ENCODE peak calls at places on chromosomes 13 and 19, in five cellular contexts. V is PC-3, X is PC-9, E is hepatocyte, Y is GM23248. N is an unnamed sample.

GRCh38 chr13:108227651-108228272 is 9.6 kb downstream of the ABHD13 start:
- DNase-seq in V (peak; percentile 67), X (no peak), E (peak; percentile 35), Y (peak; percentile 44), N (peak; percentile 5)

GRCh38 chr19:15332311-15332996 is at the start of gene BRD4:
- DNase-seq in V (peak; percentile 62), X (peak; percentile 63), E (peak; percentile 90), Y (peak; percentile 84), N (peak; percentile 35)

GRCh38 chr19:37692956-37693660 is 26.5 kb downstream of the ZNF607 start:
- DNase-seq in V (no peak), X (no peak), E (no peak), Y (peak; percentile 6), N (no peak)

GRCh38 chr19:4258181-4258580 is 11.3 kb downstream of the YJU2 start:
- DNase-seq in V (no peak), X (no peak), E (no peak), Y (no peak), N (no peak)

GRCh38 chr13:90416519-90416918 is 931.0 kb upstream of the MIR17HG start:
- DNase-seq in V (peak; percentile 6), X (no peak), E (no peak), Y (peak; percentile 74), N (peak; percentile 24)

GRCh38 chr13:91247768-91248167 is 99.7 kb upstream of the MIR17HG start:
- DNase-seq in V (peak; percentile 23), X (no peak), E (no peak), Y (peak; percentile 1), N (no peak)

GRCh38 chr13:110312669-110313031 is 5.6 kb downstream of the COL4A2 start:
- DNase-seq in V (peak; percentile 73), X (peak; percentile 23), E (peak; percentile 85), Y (peak; percentile 93), N (peak; percentile 41)

GRCh38 chr19:38898788-38899446 is 501 bp downstream of the SIRT2 start:
- DNase-seq in V (peak; percentile 14), X (no peak), E (no peak), Y (peak; percentile 57), N (peak; percentile 31)

GRCh38 chr19:17049711-17050280 is 23.2 kb upstream of the CPAMD8 start:
- DNase-seq in V (peak; percentile 71), X (peak; percentile 51), E (no peak), Y (peak; percentile 79), N (peak; percentile 11)

GRCh38 chr19:33064778-33065550 is at the start of gene RHPN2:
- DNase-seq in V (peak; percentile 66), X (peak; percentile 77), E (peak; percentile 93), Y (peak; percentile 81), N (peak; percentile 63)

GRCh38 chr19:5933391-5933998 is 19.4 kb downstream of the CAPS start:
- DNase-seq in V (no peak), X (no peak), E (no peak), Y (no peak), N (no peak)

GRCh38 chr19:38617764-38618589 is at the start of gene MAP4K1:
- DNase-seq in V (no peak), X (no peak), E (no peak), Y (no peak), N (no peak)

GRCh38 chr19:31352782-31353651 is 3.8 kb upstream of the TSHZ3 start:
- DNase-seq in V (no peak), X (no peak), E (no peak), Y (no peak), N (no peak)

GRCh38 chr19:29598496-29598895 is 7.6 kb upstream of the POP4 start:
- DNase-seq in V (no peak), X (no peak), E (no peak), Y (no peak), N (no peak)

GRCh38 chr19:48206402-48207093 is 36.1 kb downstream of the ZSWIM9 start:
- DNase-seq in V (no peak), X (no peak), E (no peak), Y (no peak), N (no peak)

GRCh38 chr13:74794147-74794546 is 659.9 kb upstream of the KLF12 start:
- DNase-seq in V (no peak), X (no peak), E (no peak), Y (no peak), N (no peak)

GRCh38 chr19:23817519-23817918 is 58.8 kb upstream of the ZNF681 start:
- DNase-seq in V (peak; percentile 34), X (no peak), E (peak; percentile 47), Y (peak; percentile 12), N (peak; percentile 14)

GRCh38 chr19:16034180-16034579 is 42.1 kb upstream of the TPM4 start:
- DNase-seq in V (no peak), X (no peak), E (no peak), Y (no peak), N (no peak)

GRCh38 chr19:23437901-23438300 is 42.6 kb upstream of the ZNF91 start:
- DNase-seq in V (no peak), X (no peak), E (no peak), Y (no peak), N (no peak)

GRCh38 chr19:28874742-28875141 is 338.2 kb downstream of the UQCRFS1 start:
- DNase-seq in V (no peak), X (no peak), E (no peak), Y (no peak), N (no peak)

GRCh38 chr19:17079710-17080440 is 4.3 kb downstream of the MYO9B start:
- DNase-seq in V (peak; percentile 96), X (peak; percentile 73), E (peak; percentile 80), Y (peak; percentile 100), N (peak; percentile 99)

GRCh38 chr13:66859934-66860867 is 369.9 kb downstream of the PCDH9 start:
- DNase-seq in V (no peak), X (no peak), E (peak; percentile 3), Y (no peak), N (no peak)

GRCh38 chr19:50780753-50781480 is 9.3 kb upstream of the ACP4 start:
- DNase-seq in V (no peak), X (no peak), E (no peak), Y (no peak), N (no peak)

GRCh38 chr13:34243396-34243795 is 425.4 kb downstream of the RFC3 start:
- DNase-seq in V (no peak), X (no peak), E (no peak), Y (no peak), N (no peak)

GRCh38 chr13:27920677-27921420 is 1.0 kb downstream of the PDX1 start:
- DNase-seq in V (peak; percentile 26), X (no peak), E (no peak), Y (peak; percentile 46), N (peak; percentile 39)

GRCh38 chr19:4057913-4058695 is 8.6 kb downstream of the ZBTB7A start:
- DNase-seq in V (peak; percentile 77), X (peak; percentile 85), E (peak; percentile 93), Y (peak; percentile 97), N (peak; percentile 87)

GRCh38 chr13:74132768-74133656 is 1.2 kb downstream of the KLF12 start:
- DNase-seq in V (no peak), X (no peak), E (peak; percentile 45), Y (peak; percentile 64), N (peak; percentile 23)

DNA sequence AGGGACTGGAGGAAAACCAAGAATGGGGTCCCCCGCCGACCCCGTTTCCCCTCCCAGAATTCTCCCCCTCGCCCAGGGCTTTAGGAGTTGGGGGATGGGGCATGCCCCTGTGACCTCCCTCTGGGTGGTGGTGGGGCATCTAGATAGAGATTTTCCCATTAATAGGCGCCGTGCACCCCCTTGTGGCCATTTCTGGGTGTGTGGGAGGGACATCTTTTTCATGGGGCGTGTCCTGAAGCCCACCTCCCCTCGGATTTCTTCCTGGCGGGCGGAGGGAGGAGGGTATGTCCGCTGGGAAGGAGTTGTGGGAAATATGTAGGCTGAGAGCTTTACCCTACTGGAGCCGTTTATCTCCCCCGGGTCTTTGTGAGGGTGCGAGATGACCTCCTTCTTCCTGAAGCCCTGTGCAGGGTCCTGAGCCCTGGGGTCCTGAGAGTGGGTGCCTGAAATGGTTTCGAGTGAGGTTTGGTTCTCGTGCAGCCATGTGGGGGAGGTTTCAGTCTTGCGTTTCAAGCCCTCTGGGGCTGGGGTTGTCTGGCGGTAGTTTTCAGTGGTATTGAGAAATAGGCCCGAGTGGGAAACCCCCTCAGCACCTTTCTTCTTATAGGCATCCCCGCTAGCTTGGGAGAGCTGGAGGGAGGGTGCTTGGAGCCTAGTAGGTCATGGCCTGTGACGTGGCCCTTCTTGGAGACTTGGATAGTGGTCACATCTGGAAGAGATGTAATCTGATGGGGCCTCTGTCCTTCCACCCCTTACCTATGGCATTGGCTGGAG is 1.0 kb downstream of the PRMT1 start:
- DNase-seq in V (peak; percentile 75), X (peak; percentile 75), E (peak; percentile 88), Y (peak; percentile 74), N (peak; percentile 77)
- H4K20me1 ChIP-seq in V (peaks cover 34% of the 10 kb centered on the region), X (peaks cover 54% of the 10 kb centered on the region), E (peaks cover 32% of the 10 kb centered on the region), Y (no peaks in the 10 kb centered on the region), N (no peaks in the 10 kb centered on the region)

GRCh38 chr19:18743281-18743825 is 47.8 kb downstream of the COMP start:
- DNase-seq in V (no peak), X (no peak), E (peak; percentile 85), Y (no peak), N (no peak)
- H4K20me1 ChIP-seq in V (no peaks in the 10 kb centered on the region), X (no peaks in the 10 kb centered on the region), E (no peaks in the 10 kb centered on the region), Y (no peaks in the 10 kb centered on the region), N (peaks cover 3% of the 10 kb centered on the region)

GRCh38 chr19:41902594-41902993 is 19.6 kb downstream of the ARHGEF1 start:
- DNase-seq in V (no peak), X (no peak), E (no peak), Y (no peak), N (no peak)
- H4K20me1 ChIP-seq in V (no peaks in the 10 kb centered on the region), X (peaks cover 46% of the 10 kb centered on the region), E (no peaks in the 10 kb centered on the region), Y (no peaks in the 10 kb centered on the region), N (peaks cover 6% of the 10 kb centered on the region)

DNA sequence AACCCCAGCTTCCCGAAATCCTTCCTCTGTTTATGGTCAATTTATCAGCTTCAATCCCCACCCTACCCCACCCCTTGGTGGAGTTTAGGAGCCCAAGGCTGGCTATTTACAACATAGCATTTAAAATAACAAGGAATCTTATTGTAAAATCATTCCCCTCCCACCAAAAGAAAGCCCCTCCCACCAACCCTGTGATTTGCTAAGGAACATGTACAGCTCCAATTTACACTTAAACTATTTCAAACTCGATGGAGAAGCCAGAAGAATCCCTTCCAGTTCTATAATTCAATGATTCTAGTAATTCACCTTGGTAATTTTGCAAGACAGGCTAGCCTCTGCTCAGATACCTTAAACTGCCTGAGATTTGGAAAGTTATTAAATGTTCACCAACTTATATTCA is 3.0 kb downstream of the LATS2 start:
- DNase-seq in V (peak; percentile 58), X (no peak), E (no peak), Y (peak; percentile 47), N (peak; percentile 13)
- H4K20me1 ChIP-seq in V (peaks cover 42% of the 10 kb centered on the region), X (peaks cover 17% of the 10 kb centered on the region), E (peaks cover 62% of the 10 kb centered on the region), Y (peaks cover 36% of the 10 kb centered on the region), N (no peaks in the 10 kb centered on the region)

GRCh38 chr13:26557393-26558073 is at the start of gene WASF3:
- DNase-seq in V (peak; percentile 88), X (peak; percentile 67), E (peak; percentile 97), Y (peak; percentile 97), N (peak; percentile 92)

GRCh38 chr13:26557051-26557392 is 461 bp upstream of the WASF3 start:
- DNase-seq in V (no peak), X (no peak), E (no peak), Y (no peak), N (no peak)

GRCh38 chr13:26558074-26558805 is 757 bp downstream of the WASF3 start:
- DNase-seq in V (no peak), X (no peak), E (no peak), Y (peak; percentile 57), N (peak; percentile 17)

GRCh38 chr13:26560456-26560855 is 3.0 kb downstream of the WASF3 start:
- DNase-seq in V (no peak), X (no peak), E (no peak), Y (no peak), N (no peak)

GRCh38 chr13:26558912-26559485 is 1.5 kb downstream of the WASF3 start:
- DNase-seq in V (no peak), X (no peak), E (peak; percentile 12), Y (peak; percentile 16), N (no peak)
- H4K20me1 ChIP-seq in V (no peaks in the 10 kb centered on the region), X (no peaks in the 10 kb centered on the region), E (peaks cover 4% of the 10 kb centered on the region), Y (peaks cover 3% of the 10 kb centered on the region), N (peaks cover 2% of the 10 kb centered on the region)

N was measured in mammary epithelial cell.